ENCODE peak calls at places on chromosome 13, in four cellular contexts. J is A549, G is HepG2, A is K562. V is an unnamed sample.

GRCh38 chr13:43239441-43239840 is 216.1 kb downstream of the DNAJC15 start:
- DNase-seq in A (no peak), G (no peak), J (no peak), V (no peak)

GRCh38 chr13:107043016-107043957 is 475.4 kb upstream of the ARGLU1 start:
- DNase-seq in G (no peak), A (no peak), J (no peak), V (no peak)

GRCh38 chr13:40318366-40318765 is 348.1 kb downstream of the FOXO1 start:
- DNase-seq in J (no peak), G (no peak), A (no peak), V (no peak)

GRCh38 chr13:23709521-23709920 is 139.3 kb downstream of the TNFRSF19 start:
- DNase-seq in A (no peak), J (no peak), G (no peak), V (no peak)

GRCh38 chr13:53138369-53139036 is 109.9 kb downstream of the OLFM4 start:
- DNase-seq in G (no peak), J (no peak), A (no peak), V (no peak)

GRCh38 chr13:89862691-89863036 is 1484.8 kb upstream of the MIR17HG start:
- DNase-seq in A (no peak), G (no peak), J (no peak), V (no peak)

GRCh38 chr13:89457977-89458376 is 1786.8 kb downstream of the SLITRK5 start:
- DNase-seq in A (no peak), G (no peak), J (peak), V (no peak)

GRCh38 chr13:39942901-39943273 is 287.4 kb downstream of the COG6 start:
- DNase-seq in A (peak), G (peak), J (peak), V (peak)

GRCh38 chr13:52749446-52749845 is 9.8 kb upstream of the CNMD start:
- DNase-seq in A (no peak), G (no peak), J (no peak), V (no peak)

GRCh38 chr13:51806571-51806970 is 2.6 kb upstream of the DHRS12 start:
- DNase-seq in J (peak), A (no peak), G (no peak), V (no peak)

GRCh38 chr13:110455941-110456340 is 105.6 kb downstream of the RAB20 start:
- DNase-seq in G (peak), J (peak), A (peak), V (no peak)

GRCh38 chr13:59230484-59231264 is 933.1 kb downstream of the DIAPH3 start:
- DNase-seq in G (no peak), J (no peak), A (no peak), V (no peak)

GRCh38 chr13:20442798-20443381 is 82.8 kb downstream of the CRYL1 start:
- DNase-seq in A (no peak), J (no peak), G (no peak), V (no peak)

GRCh38 chr13:70249332-70250064 is 141.2 kb upstream of the KLHL1 start:
- DNase-seq in G (peak), J (peak), A (no peak), V (no peak)

GRCh38 chr13:80677227-80677626 is 336.3 kb upstream of the SPRY2 start:
- DNase-seq in J (no peak), G (no peak), A (no peak), V (no peak)

GRCh38 chr13:24459234-24459633 is 53.3 kb downstream of the PARP4 start:
- DNase-seq in J (no peak), G (no peak), A (no peak), V (peak)

GRCh38 chr13:95771950-95772349 is 95.0 kb downstream of the DNAJC3 start:
- DNase-seq in G (no peak), A (no peak), J (no peak), V (no peak)

GRCh38 chr13:111845621-111846351 is 221.2 kb upstream of the SOX1 start:
- DNase-seq in G (no peak), J (no peak), A (no peak), V (no peak)

GRCh38 chr13:41107104-41107571 is 25.5 kb downstream of the KBTBD6 start:
- DNase-seq in G (peak), J (no peak), A (no peak), V (no peak)

GRCh38 chr13:35940734-35941133 is 190.4 kb downstream of the DCLK1 start:
- DNase-seq in J (no peak), A (no peak), G (no peak), V (no peak)

GRCh38 chr13:26480246-26480855 is 77.1 kb upstream of the WASF3 start:
- DNase-seq in G (no peak), J (peak), A (no peak), V (no peak)

GRCh38 chr13:113410472-113411201 is 42.7 kb downstream of the ADPRHL1 start:
- DNase-seq in G (peak), A (no peak), J (peak), V (no peak)

GRCh38 chr13:20953245-20953931 is 50.8 kb upstream of the XPO4 start:
- DNase-seq in J (peak), G (peak), A (no peak), V (no peak)

GRCh38 chr13:88649855-88650254 is 978.7 kb downstream of the SLITRK5 start:
- DNase-seq in G (no peak), J (no peak), A (no peak), V (no peak)

GRCh38 chr13:47415048-47415447 is 518.2 kb upstream of the HTR2A start:
- DNase-seq in A (no peak), J (no peak), G (no peak), V (no peak)

GRCh38 chr13:51643882-51644281 is 59.6 kb downstream of the WDFY2 start:
- DNase-seq in A (no peak), G (peak), J (peak), V (no peak)

GRCh38 chr13:26372747-26373146 is 118.8 kb downstream of the CDK8 start:
- DNase-seq in J (no peak), A (no peak), G (no peak), V (no peak)

GRCh38 chr13:62022369-62022768 is 606.7 kb upstream of the PCDH20 start:
- DNase-seq in G (no peak), J (no peak), A (no peak), V (no peak)

GRCh38 chr13:69296130-69296529 is 811.5 kb upstream of the ATXN8OS start:
- DNase-seq in J (no peak), A (no peak), G (no peak), V (no peak)

GRCh38 chr13:65725001-65725400 is 1505.1 kb downstream of the PCDH9 start:
- DNase-seq in A (no peak), G (no peak), J (no peak), V (no peak)

GRCh38 chr13:79491715-79492114 is 10.8 kb downstream of the NDFIP2 start:
- DNase-seq in J (peak), A (no peak), G (no peak), V (no peak)

GRCh38 chr13:91776650-91777193 is 378.3 kb downstream of the GPC5 start:
- DNase-seq in A (no peak), J (no peak), G (no peak), V (no peak)

GRCh38 chr13:61414686-61415664 is 674 bp downstream of the PCDH20 start:
- DNase-seq in G (peak), J (peak), A (no peak), V (no peak)

GRCh38 chr13:65864039-65864438 is 1366.1 kb downstream of the PCDH9 start:
- DNase-seq in A (no peak), G (no peak), J (no peak), V (no peak)

GRCh38 chr13:88005188-88005587 is 334.0 kb downstream of the SLITRK5 start:
- DNase-seq in A (no peak), G (no peak), J (no peak), V (no peak)

GRCh38 chr13:109144693-109145437 is 515.5 kb downstream of the MYO16 start:
- DNase-seq in J (no peak), G (no peak), A (no peak), V (no peak)
- TF ChIP-seq CHD4 in J (no peak), G (no peak), A (no peak), V (no peak)

DNA sequence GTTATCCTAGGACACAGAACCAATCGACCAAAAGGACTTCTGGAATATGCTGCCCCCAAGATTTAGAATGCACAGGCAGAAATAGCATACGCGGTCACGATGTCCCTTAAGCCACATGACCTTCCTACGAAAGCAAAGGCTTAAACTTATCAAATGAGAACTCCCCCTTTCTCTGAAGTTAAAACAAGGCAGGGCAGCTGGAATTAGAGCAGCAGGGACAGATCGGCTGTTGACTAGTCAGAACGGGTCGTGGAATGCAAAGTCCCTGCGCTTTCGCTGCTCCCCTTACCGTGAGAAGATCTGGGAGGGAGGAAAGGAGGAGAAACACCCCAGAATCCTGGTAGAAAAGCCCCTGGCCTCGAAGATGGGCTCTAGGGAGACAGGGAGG is 799 bp upstream of the USPL1 start:
- DNase-seq in A (peak), J (peak), G (peak), V (peak)
- TF ChIP-seq CHD4 in A (no peak), J (no peak), G (no peak), V (no peak)

DNA sequence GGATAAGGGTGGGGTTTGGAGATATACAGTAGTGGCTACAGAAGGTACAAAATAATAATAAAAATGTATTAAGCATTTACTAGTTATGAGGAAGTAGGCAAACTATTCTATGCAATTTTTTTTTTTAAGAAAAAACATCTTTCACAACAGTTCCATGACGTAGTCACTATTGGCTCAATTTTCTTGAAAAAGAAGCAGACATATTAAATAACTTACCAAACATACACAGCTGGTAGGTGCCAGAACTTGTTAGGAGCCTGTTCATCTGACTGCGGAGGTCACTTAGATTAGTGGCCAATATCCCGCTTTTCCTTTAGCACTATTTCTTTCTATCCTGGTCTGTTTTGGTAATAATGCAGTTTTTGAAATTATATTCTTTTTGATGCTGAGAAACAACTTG is 593.5 kb downstream of the KCTD12 start:
- DNase-seq in G (no peak), J (no peak), A (no peak), V (no peak)
- TF ChIP-seq CHD4 in G (no peak), J (no peak), A (no peak), V (no peak)

GRCh38 chr13:94660695-94661324 is 51.5 kb downstream of the SOX21 start:
- DNase-seq in G (no peak), J (peak), A (peak), V (no peak)
- TF ChIP-seq CHD4 in G (no peak), J (no peak), A (no peak), V (no peak)

V was measured in GM12878.